ENCODE peak calls at places on chromosomes 4 and X, in six cellular contexts. P is LHCN-M2; Y is hypothalamus; D is astrocyte of the spinal cord; F is ovary; C is activated T-helper 9 cell treated with anti-CD3 and anti-CD28 coated beads, Interleukin-2, amount 50 U/mL, for 16 hours. E is an unnamed sample.
A peak's percentile ranks its signal among the peaks of the same experiment; 100 is the strongest.

GRCh38 chrX:35076061-35076460 is 133.5 kb downstream of the FAM47B start:
- DNase-seq in F (no peak), D (no peak), Y (no peak), P (no peak), C (no peak), E (no peak)

GRCh38 chr4:761739-762138 is 56.1 kb downstream of the PCGF3 start:
- DNase-seq in F (no peak), C (no peak), D (no peak), Y (no peak), P (no peak), E (no peak)

GRCh38 chr4:185889566-185889965 is 77.6 kb upstream of the SORBS2 start:
- DNase-seq in D (no peak), P (no peak), F (no peak), C (no peak), Y (no peak), E (no peak)

GRCh38 chrX:49001521-49002090 is 458 bp downstream of the GRIPAP1 start:
- DNase-seq in P (peak; percentile 60), C (peak; percentile 35), Y (no peak), F (peak; percentile 19), D (peak; percentile 27), E (no peak)

GRCh38 chr4:7995135-7995534 is 55.5 kb upstream of the AFAP1 start:
- DNase-seq in D (no peak), Y (no peak), F (no peak), P (no peak), C (no peak), E (no peak)

GRCh38 chrX:13087322-13088154 is 43.1 kb upstream of the FAM9C start:
- DNase-seq in Y (no peak), D (peak; percentile 66), P (no peak), F (no peak), C (peak; percentile 55), E (no peak)

GRCh38 chr4:1992468-1993168 is 16.2 kb downstream of the NELFA start:
- DNase-seq in P (no peak), Y (no peak), C (no peak), D (no peak), F (peak; percentile 13), E (no peak)

GRCh38 chrX:95076449-95076848 is 1402.4 kb downstream of the FAM133A start:
- DNase-seq in P (peak; percentile 67), D (peak; percentile 58), C (no peak), F (no peak), Y (no peak), E (no peak)

GRCh38 chr4:109730294-109731051 is 603 bp upstream of the PLA2G12A start:
- DNase-seq in F (peak; percentile 59), P (peak; percentile 54), Y (peak; percentile 35), C (no peak), D (peak; percentile 67), E (peak; percentile 2)

GRCh38 chr4:178784491-178784890 is 1342.3 kb upstream of the AGA start:
- DNase-seq in F (no peak), Y (no peak), C (no peak), D (peak; percentile 40), P (no peak), E (no peak)

GRCh38 chr4:104763554-104764210 is 269.0 kb upstream of the CXXC4 start:
- DNase-seq in Y (no peak), D (no peak), C (no peak), P (no peak), F (no peak), E (no peak)

GRCh38 chr4:11748169-11748872 is 319.6 kb upstream of the HS3ST1 start:
- DNase-seq in F (no peak), D (peak; percentile 92), C (no peak), P (peak; percentile 96), Y (no peak), E (peak; percentile 59)

GRCh38 chrX:72604705-72605104 is 32.1 kb upstream of the HDAC8 start:
- DNase-seq in Y (no peak), P (no peak), F (no peak), D (no peak), C (no peak), E (no peak)

GRCh38 chrX:41981481-41982013 is 58.2 kb upstream of the CASK start:
- DNase-seq in D (no peak), Y (no peak), F (no peak), C (no peak), P (no peak), E (no peak)

GRCh38 chr4:122104184-122104583 is 47.9 kb upstream of the BLTP1 start:
- DNase-seq in C (no peak), F (no peak), P (no peak), D (no peak), Y (no peak), E (no peak)

GRCh38 chr4:41209187-41209586 is 5.2 kb downstream of the APBB2 start:
- DNase-seq in Y (no peak), C (no peak), P (no peak), D (no peak), F (no peak), E (no peak)

GRCh38 chr4:91099666-91100065 is 972.5 kb downstream of the CCSER1 start:
- DNase-seq in P (no peak), F (no peak), Y (no peak), D (no peak), C (no peak), E (no peak)

GRCh38 chr4:81425087-81425486 is 46.6 kb downstream of the RASGEF1B start:
- DNase-seq in C (no peak), F (no peak), D (no peak), P (no peak), Y (no peak), E (no peak)

GRCh38 chr4:147696866-147697265 is 12.9 kb upstream of the PRMT9 start:
- DNase-seq in C (no peak), D (no peak), F (no peak), P (no peak), Y (no peak), E (no peak)

GRCh38 chr4:30256105-30256828 is 463.9 kb upstream of the PCDH7 start:
- DNase-seq in F (no peak), C (no peak), P (no peak), D (no peak), Y (no peak), E (no peak)

GRCh38 chr4:39597695-39598381 is 40.8 kb downstream of the SMIM14 start:
- DNase-seq in C (no peak), Y (no peak), P (no peak), F (no peak), D (no peak), E (no peak)

E was measured in AG04450.